ENCODE peak calls at places on chromosomes 11 and 22, in nine cellular contexts. G, X, N, Q, Z, P, C, T and A are unnamed samples.

GRCh38 chr22:35835998-35836691 is 118.5 kb downstream of the APOL5 start:
- DNase-seq in G (peak), X (peak), N (no peak), Q (no peak), Z (peak), P (peak), C (peak), T (peak), A (peak)

GRCh38 chr11:57460756-57461749 is 725 bp downstream of the RTN4RL2 start:
- DNase-seq in G (no peak), X (peak), N (no peak), Q (no peak), Z (peak), P (no peak), C (no peak), T (no peak), A (peak)

GRCh38 chr22:27996529-27996925 is 77.5 kb upstream of the PITPNB start:
- DNase-seq in G (no peak), X (no peak), N (no peak), Q (no peak), Z (no peak), P (no peak), C (no peak), T (no peak), A (no peak)

GRCh38 chr22:44439356-44440223 is 58.4 kb downstream of the RTL6 start:
- DNase-seq in G (no peak), X (no peak), N (no peak), Q (no peak), Z (no peak), P (no peak), C (no peak), T (no peak), A (no peak)

GRCh38 chr11:71458146-71459070 is 5.4 kb downstream of the NADSYN1 start:
- DNase-seq in G (no peak), X (no peak), N (no peak), Q (no peak), Z (peak), P (no peak), C (no peak), T (no peak), A (no peak)

GRCh38 chr11:42957831-42958230 is 354.0 kb upstream of the API5 start:
- DNase-seq in G (no peak), X (no peak), N (no peak), Q (no peak), Z (no peak), P (no peak), C (no peak), T (peak), A (no peak)

GRCh38 chr22:23388492-23389009 is 191.5 kb downstream of the IGLL1 start:
- DNase-seq in G (no peak), X (no peak), N (no peak), Q (no peak), Z (no peak), P (no peak), C (no peak), T (no peak), A (no peak)

GRCh38 chr11:117438371-117439000 is 110.8 kb downstream of the CEP164 start:
- DNase-seq in G (no peak), X (no peak), N (no peak), Q (no peak), Z (no peak), P (no peak), C (peak), T (no peak), A (no peak)

GRCh38 chr11:94128746-94129504 is at the start of gene PANX1:
- DNase-seq in G (peak), X (peak), N (peak), Q (peak), Z (peak), P (peak), C (peak), T (peak), A (peak)

GRCh38 chr11:91608662-91609061 is 616.0 kb upstream of the FAT3 start:
- DNase-seq in G (no peak), X (no peak), N (no peak), Q (no peak), Z (peak), P (no peak), C (no peak), T (no peak), A (no peak)

GRCh38 chr11:108751444-108751843 is 86.6 kb downstream of the DDX10 start:
- DNase-seq in G (no peak), X (no peak), N (no peak), Q (no peak), Z (no peak), P (no peak), C (no peak), T (no peak), A (no peak)

GRCh38 chr11:123745764-123746451 is 4.4 kb upstream of the ZNF202 start:
- DNase-seq in G (no peak), X (peak), N (no peak), Q (no peak), Z (no peak), P (no peak), C (no peak), T (no peak), A (peak)

GRCh38 chr22:32322986-32323385 is 34.7 kb upstream of the RFPL3 start:
- DNase-seq in G (no peak), X (no peak), N (no peak), Q (no peak), Z (no peak), P (no peak), C (no peak), T (no peak), A (no peak)

GRCh38 chr11:44755553-44756505 is 29.1 kb downstream of the TSPAN18 start:
- DNase-seq in G (peak), X (no peak), N (no peak), Q (no peak), Z (no peak), P (no peak), C (peak), T (peak), A (no peak)

GRCh38 chr22:45358127-45358526 is 48.4 kb downstream of the FAM118A start:
- DNase-seq in G (peak), X (no peak), N (no peak), Q (no peak), Z (no peak), P (no peak), C (no peak), T (no peak), A (no peak)

GRCh38 chr22:44362249-44363040 is 49.7 kb upstream of the SHISAL1 start:
- DNase-seq in G (no peak), X (no peak), N (no peak), Q (no peak), Z (peak), P (no peak), C (no peak), T (no peak), A (no peak)

GRCh38 chr11:117292616-117293015 is 1.5 kb downstream of the BACE1-AS start:
- DNase-seq in G (no peak), X (no peak), N (no peak), Q (no peak), Z (no peak), P (no peak), C (no peak), T (no peak), A (no peak)

GRCh38 chr11:60987577-60988277 is 16.2 kb downstream of the CD6 start:
- DNase-seq in G (no peak), X (no peak), N (no peak), Q (no peak), Z (no peak), P (no peak), C (no peak), T (no peak), A (no peak)

GRCh38 chr11:104813532-104813931 is 84.7 kb downstream of the CASP12 start:
- DNase-seq in G (no peak), X (no peak), N (no peak), Q (no peak), Z (no peak), P (no peak), C (no peak), T (no peak), A (peak)

GRCh38 chr22:40979871-40980270 is 28.7 kb downstream of the RBX1 start:
- DNase-seq in G (no peak), X (no peak), N (no peak), Q (no peak), Z (no peak), P (no peak), C (no peak), T (no peak), A (no peak)

GRCh38 chr22:29147241-29147919 is 58.3 kb upstream of the EMID1 start:
- DNase-seq in G (no peak), X (no peak), N (no peak), Q (no peak), Z (no peak), P (no peak), C (no peak), T (no peak), A (no peak)

GRCh38 chr22:23256986-23257888 is 76.9 kb downstream of the BCR start:
- DNase-seq in G (peak), X (no peak), N (no peak), Q (no peak), Z (no peak), P (no peak), C (peak), T (no peak), A (no peak)

GRCh38 chr11:76552987-76553386 is 108.2 kb downstream of the EMSY start:
- DNase-seq in G (no peak), X (no peak), N (no peak), Q (no peak), Z (no peak), P (no peak), C (no peak), T (no peak), A (no peak)
- TF ChIP-seq EZH2phosphoT487 in G (no peak), X (no peak), N (no peak), Q (no peak), Z (no peak), P (no peak), C (no peak), T (no peak), A (no peak)

DNA sequence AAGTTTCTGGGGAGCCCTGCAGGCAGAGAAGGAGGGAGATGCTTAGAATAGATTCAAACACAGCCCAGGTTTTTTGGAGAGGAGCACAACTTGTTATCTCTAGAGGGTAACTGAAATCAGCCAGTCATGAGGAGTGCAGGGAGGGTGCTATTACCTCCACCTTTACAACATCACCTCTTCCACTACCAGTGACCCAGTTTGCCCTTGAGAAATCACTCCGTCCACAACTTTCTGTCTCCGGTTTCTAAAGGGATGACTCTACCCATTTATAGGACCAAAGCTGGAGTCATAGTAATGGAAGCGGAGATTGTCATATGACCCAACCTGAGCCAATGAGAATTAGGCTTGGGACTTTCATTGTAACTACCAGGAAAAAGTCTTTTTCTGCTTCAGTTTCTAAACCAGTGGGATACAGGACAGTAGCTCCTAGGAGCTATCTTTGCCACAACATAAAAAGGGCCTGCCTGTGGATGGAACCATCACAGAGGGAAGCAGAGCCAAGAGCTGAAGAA is 131.2 kb upstream of the SERPIND1 start:
- DNase-seq in G (no peak), X (no peak), N (no peak), Q (no peak), Z (no peak), P (no peak), C (no peak), T (no peak), A (no peak)
- TF ChIP-seq EZH2phosphoT487 in G (no peak), X (no peak), N (no peak), Q (no peak), Z (no peak), P (no peak), C (no peak), T (no peak), A (no peak)

DNA sequence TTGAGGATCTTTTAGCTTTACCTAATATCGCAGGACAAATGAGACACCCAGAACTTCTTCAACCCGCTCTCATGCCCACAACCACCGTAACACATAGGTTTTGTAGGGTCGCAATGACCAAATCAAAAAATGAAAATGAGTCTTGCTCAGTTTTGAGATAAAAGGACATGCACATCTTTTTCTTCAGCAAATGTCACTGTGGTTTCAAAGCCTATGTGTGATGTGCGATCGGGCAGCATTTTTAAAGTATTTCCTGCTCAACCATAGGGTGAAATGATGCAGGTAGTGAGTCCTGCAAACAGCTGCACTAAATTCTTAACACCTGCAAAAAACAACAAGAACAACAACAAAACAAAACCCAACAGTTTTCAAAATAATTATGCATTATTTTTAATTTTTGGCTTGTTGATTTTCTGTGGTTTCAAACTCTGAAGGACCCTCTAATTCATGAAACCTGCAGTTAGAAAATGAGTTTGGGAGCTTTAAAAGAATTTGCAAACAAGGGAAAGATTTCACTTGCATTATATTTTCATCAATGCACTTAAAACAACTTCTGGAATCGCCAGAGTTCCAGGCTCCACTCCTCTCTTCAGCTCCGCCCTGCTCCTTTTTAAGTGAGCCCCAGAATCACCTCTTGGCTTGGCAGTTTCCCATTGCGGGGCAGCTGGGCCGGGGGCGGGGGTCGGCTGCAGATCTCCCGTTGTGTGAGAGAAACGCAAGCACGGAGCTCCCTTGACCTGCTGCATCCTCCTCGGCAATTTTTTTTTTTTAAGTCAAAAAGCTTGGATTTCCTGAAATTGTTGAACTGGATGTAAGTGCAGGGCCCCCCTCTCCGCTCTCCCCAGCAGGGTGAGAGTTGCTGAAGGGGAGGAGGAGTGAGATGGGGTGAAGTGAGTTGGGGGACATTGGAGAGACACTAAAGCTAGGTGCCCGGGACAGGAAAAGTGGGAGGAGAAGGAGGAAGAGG is 79.5 kb downstream of the PRR5L start:
- DNase-seq in G (peak), X (peak), N (no peak), Q (no peak), Z (no peak), P (no peak), C (no peak), T (peak), A (peak)
- TF ChIP-seq EZH2phosphoT487 in G (no peak), X (no peak), N (no peak), Q (no peak), Z (no peak), P (no peak), C (no peak), T (no peak), A (no peak)

GRCh38 chr11:74672956-74673895 is 58.0 kb downstream of the CHRDL2 start:
- DNase-seq in G (peak), X (no peak), N (no peak), Q (no peak), Z (peak), P (no peak), C (peak), T (peak), A (no peak)
- TF ChIP-seq EZH2phosphoT487 in G (no peak), X (no peak), N (no peak), Q (no peak), Z (no peak), P (no peak), C (no peak), T (no peak), A (no peak)

GRCh38 chr11:926341-926916 is 759 bp downstream of the AP2A2 start:
- DNase-seq in G (peak), X (peak), N (no peak), Q (no peak), Z (peak), P (peak), C (peak), T (peak), A (no peak)
- TF ChIP-seq EZH2phosphoT487 in G (no peak), X (no peak), N (no peak), Q (no peak), Z (no peak), P (no peak), C (no peak), T (no peak), A (no peak)

GRCh38 chr11:96045622-96046456 is 121.9 kb upstream of the MTMR2 start:
- DNase-seq in G (peak), X (peak), N (peak), Q (no peak), Z (no peak), P (no peak), C (peak), T (peak), A (peak)
- TF ChIP-seq EZH2phosphoT487 in G (no peak), X (no peak), N (no peak), Q (no peak), Z (no peak), P (no peak), C (no peak), T (no peak), A (no peak)

GRCh38 chr11:131218542-131218941 is 151.9 kb upstream of the NTM start:
- DNase-seq in G (no peak), X (no peak), N (no peak), Q (no peak), Z (no peak), P (no peak), C (no peak), T (no peak), A (peak)

GRCh38 chr11:131229221-131229620 is 141.2 kb upstream of the NTM start:
- DNase-seq in G (no peak), X (no peak), N (no peak), Q (no peak), Z (no peak), P (no peak), C (no peak), T (no peak), A (no peak)

GRCh38 chr11:131217313-131218297 is 152.8 kb upstream of the NTM start:
- DNase-seq in G (peak), X (no peak), N (no peak), Q (peak), Z (peak), P (no peak), C (peak), T (no peak), A (peak)

GRCh38 chr11:131228378-131228777 is 142.0 kb upstream of the NTM start:
- DNase-seq in G (no peak), X (no peak), N (no peak), Q (no peak), Z (no peak), P (no peak), C (no peak), T (no peak), A (no peak)

DNA sequence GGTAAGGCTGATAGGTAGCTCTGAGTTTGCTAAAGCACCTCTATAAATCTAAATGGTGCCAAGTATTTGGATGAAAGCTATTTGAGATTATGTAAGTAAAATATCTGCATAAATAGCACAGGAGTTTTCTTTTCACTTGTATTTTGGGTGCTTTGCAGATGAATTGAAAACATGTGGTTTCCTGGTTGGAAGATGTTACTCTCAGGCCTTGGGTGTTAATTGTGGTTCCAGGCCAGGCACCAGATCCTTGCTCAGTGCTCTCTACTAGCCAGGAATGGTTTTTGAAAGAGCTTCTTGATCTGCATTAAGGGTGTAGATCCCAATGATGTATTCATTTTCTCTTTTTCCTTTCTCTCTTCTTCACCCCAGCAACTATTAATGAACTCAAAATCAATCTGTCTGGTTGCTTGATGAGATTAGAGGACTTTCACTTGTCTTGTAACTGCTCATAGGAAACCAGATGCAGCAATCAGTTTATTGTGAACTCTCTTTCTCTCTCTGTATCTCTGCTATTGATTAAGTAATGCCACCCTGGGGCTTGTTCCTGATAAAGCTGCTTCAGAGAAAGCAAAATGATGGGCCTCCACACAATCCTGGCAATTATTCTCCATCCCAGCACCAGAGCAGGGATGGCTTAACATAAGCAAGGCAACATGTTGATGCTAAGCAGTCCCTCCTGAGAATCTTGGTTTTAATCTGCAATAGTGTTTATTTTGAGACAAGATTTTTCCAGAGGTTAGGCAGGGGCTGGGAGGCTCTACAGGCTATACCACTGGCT is 147.0 kb upstream of the NTM start:
- DNase-seq in G (no peak), X (no peak), N (peak), Q (no peak), Z (no peak), P (no peak), C (no peak), T (peak), A (peak)
- TF ChIP-seq EZH2phosphoT487 in G (no peak), X (no peak), N (no peak), Q (no peak), Z (no peak), P (no peak), C (no peak), T (no peak), A (no peak)

GRCh38 chr11:12200359-12201015 is 90.1 kb downstream of the MICAL2 start:
- DNase-seq in G (peak), X (no peak), N (no peak), Q (no peak), Z (no peak), P (no peak), C (peak), T (peak), A (no peak)
- TF ChIP-seq EZH2phosphoT487 in G (no peak), X (no peak), N (no peak), Q (no peak), Z (no peak), P (no peak), C (no peak), T (no peak), A (no peak)

DNA sequence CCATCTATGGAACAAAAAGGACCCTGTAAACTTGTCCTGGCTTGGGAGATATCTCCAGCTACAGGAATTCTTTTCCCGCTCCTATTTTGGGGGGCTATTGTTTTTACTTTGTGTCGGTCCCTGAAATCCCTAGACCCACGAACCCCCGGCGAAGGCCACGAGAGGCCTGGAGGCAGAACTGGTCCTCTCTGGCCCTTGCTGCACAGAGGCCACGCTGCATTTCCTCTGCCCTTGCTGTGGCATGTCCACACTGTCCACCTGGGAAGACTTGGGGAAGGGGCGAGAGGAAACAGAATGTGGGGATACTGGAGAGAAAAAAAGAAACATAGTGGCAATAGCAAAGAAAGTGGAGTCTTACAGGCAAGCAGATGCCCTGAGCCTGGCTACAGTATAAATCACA is 2.3 kb upstream of the ANO1 start:
- DNase-seq in G (no peak), X (no peak), N (no peak), Q (no peak), Z (no peak), P (no peak), C (no peak), T (no peak), A (no peak)
- TF ChIP-seq EZH2phosphoT487 in G (no peak), X (no peak), N (no peak), Q (no peak), Z (no peak), P (no peak), C (no peak), T (no peak), A (no peak)

DNA sequence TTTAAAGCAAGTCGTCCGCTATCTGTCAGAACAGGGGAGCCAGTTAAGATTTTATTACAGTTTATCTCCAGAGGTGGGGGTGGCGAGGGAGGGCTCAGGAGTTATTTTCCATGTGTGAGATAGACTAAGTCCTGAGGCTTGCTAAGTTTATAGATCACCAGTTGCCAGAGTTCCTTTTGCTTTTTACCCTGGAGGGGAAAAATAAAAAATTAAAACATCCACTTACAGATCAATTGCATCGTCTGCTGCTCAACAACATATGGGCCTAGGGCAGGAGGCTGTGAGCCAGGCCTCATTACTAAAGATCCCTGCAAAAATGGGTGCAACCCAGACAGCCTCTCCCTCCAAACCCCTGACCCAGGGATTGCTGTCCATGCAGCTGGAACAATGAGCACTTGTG is 90.7 kb downstream of the SNX19 start:
- DNase-seq in G (no peak), X (no peak), N (no peak), Q (no peak), Z (no peak), P (no peak), C (no peak), T (no peak), A (no peak)
- TF ChIP-seq EZH2phosphoT487 in G (no peak), X (no peak), N (no peak), Q (no peak), Z (no peak), P (no peak), C (no peak), T (no peak), A (no peak)